ENCODE peak calls at places on chromosomes 1 and 21, in five cellular contexts. R is NCI-H345; X is activated CD8-positive, alpha-beta T cell treated with anti-CD3 and anti-CD28 coated beads for 36 hours; Q is mucosa of descending colon; L is GM04503. U is an unnamed sample.

GRCh38 chr1:93749894-93750301 is 68.3 kb upstream of the BCAR3 start:
- DNase-seq in R (no peak), X (peak), Q (no peak), L (no peak), U (no peak)

GRCh38 chr1:62271932-62272728 is 47.1 kb downstream of the KANK4 start:
- DNase-seq in R (no peak), X (peak), Q (no peak), L (peak), U (no peak)

GRCh38 chr1:57489342-57490036 is 65.6 kb upstream of the DAB1 start:
- DNase-seq in R (no peak), X (no peak), Q (no peak), L (peak), U (no peak)

GRCh38 chr1:13749543-13750307 is 49.7 kb downstream of the PRDM2 start:
- DNase-seq in R (peak), X (peak), Q (peak), L (no peak), U (peak)

GRCh38 chr1:186715887-186716809 is 35.9 kb upstream of the PTGS2 start:
- DNase-seq in R (no peak), X (no peak), Q (no peak), L (no peak), U (no peak)

GRCh38 chr1:218430802-218431201 is 85.7 kb downstream of the TGFB2 start:
- DNase-seq in R (no peak), X (no peak), Q (no peak), L (no peak), U (no peak)

GRCh38 chr1:183480971-183481431 is 8.7 kb downstream of the SMG7 start:
- DNase-seq in R (no peak), X (no peak), Q (no peak), L (no peak), U (no peak)

GRCh38 chr1:70745199-70745598 is 302.4 kb downstream of the PTGER3 start:
- DNase-seq in R (no peak), X (no peak), Q (no peak), L (no peak), U (no peak)

GRCh38 chr1:47696404-47696910 is 258.6 kb downstream of the FOXD2 start:
- DNase-seq in R (peak), X (no peak), Q (no peak), L (no peak), U (no peak)

GRCh38 chr1:25501235-25502058 is 42.0 kb upstream of the LDLRAP1 start:
- DNase-seq in R (no peak), X (peak), Q (no peak), L (peak), U (no peak)

GRCh38 chr21:35850029-35850428 is 210.3 kb downstream of the SETD4 start:
- DNase-seq in R (no peak), X (no peak), Q (no peak), L (peak), U (no peak)

GRCh38 chr1:183986941-183987340 is 50.6 kb downstream of the COLGALT2 start:
- DNase-seq in R (no peak), X (no peak), Q (no peak), L (no peak), U (no peak)

GRCh38 chr1:244237445-244237844 is 186.4 kb downstream of the ZBTB18 start:
- DNase-seq in R (no peak), X (no peak), Q (no peak), L (no peak), U (no peak)

GRCh38 chr1:6596351-6596750 is 6.3 kb downstream of the KLHL21 start:
- DNase-seq in R (no peak), X (no peak), Q (no peak), L (no peak), U (no peak)

GRCh38 chr1:177943999-177944672 is 25.7 kb downstream of the SEC16B start:
- DNase-seq in R (no peak), X (no peak), Q (no peak), L (no peak), U (no peak)

GRCh38 chr1:1088036-1088800 is 14.1 kb upstream of the RNF223 start:
- DNase-seq in R (no peak), X (no peak), Q (peak), L (no peak), U (peak)

GRCh38 chr1:57117753-57118152 is 151.9 kb upstream of the C8B start:
- DNase-seq in R (no peak), X (no peak), Q (no peak), L (no peak), U (no peak)

GRCh38 chr1:3746389-3746783 is 5.9 kb upstream of the CCDC27 start:
- DNase-seq in R (peak), X (no peak), Q (peak), L (no peak), U (no peak)

GRCh38 chr1:224540535-224540934 is 75.6 kb upstream of the CNIH3 start:
- DNase-seq in R (peak), X (no peak), Q (no peak), L (no peak), U (no peak)

GRCh38 chr1:205811660-205812059 is 1.3 kb downstream of the SLC41A1 start:
- DNase-seq in R (no peak), X (no peak), Q (no peak), L (no peak), U (no peak)

GRCh38 chr1:192516776-192517297 is 58.7 kb upstream of the RGS1 start:
- DNase-seq in R (no peak), X (peak), Q (no peak), L (no peak), U (no peak)

GRCh38 chr1:51235611-51236547 is at the start of gene RNF11:
- DNase-seq in R (peak), X (peak), Q (peak), L (no peak), U (peak)

GRCh38 chr21:44413566-44414290 is 41.6 kb upstream of the LRRC3 start:
- DNase-seq in R (no peak), X (no peak), Q (peak), L (no peak), U (no peak)

GRCh38 chr1:161747789-161748188 is 1.8 kb upstream of the DUSP12 start:
- DNase-seq in R (no peak), X (no peak), Q (no peak), L (no peak), U (no peak)

GRCh38 chr1:206685256-206685748 is 597 bp downstream of the MAPKAPK2 start:
- DNase-seq in R (no peak), X (peak), Q (peak), L (no peak), U (peak)

U was measured in left colon.